ENCODE peak calls at places on chromosome 20, in four cellular contexts. Y is H1, G is GM12878, F is HepG2. L is an unnamed sample.

GRCh38 chr20:21278829-21279228 is 24.3 kb upstream of the XRN2 start:
- DNase-seq in G (no peak), Y (no peak), F (no peak), L (no peak)

GRCh38 chr20:1418335-1418734 is 25.5 kb upstream of the FKBP1A start:
- DNase-seq in G (no peak), F (no peak), Y (no peak), L (no peak)

GRCh38 chr20:1338096-1338495 is 9.2 kb upstream of the SDCBP2 start:
- DNase-seq in F (no peak), G (no peak), Y (peak), L (no peak)

GRCh38 chr20:62136283-62137091 is 6.7 kb downstream of the PSMA7 start:
- DNase-seq in Y (no peak), G (no peak), F (peak), L (peak)

GRCh38 chr20:48717095-48717958 is 110.5 kb downstream of the PREX1 start:
- DNase-seq in Y (no peak), G (peak), F (no peak), L (no peak)

GRCh38 chr20:62924567-62925419 is 1.5 kb downstream of the DIDO1 start:
- DNase-seq in G (no peak), F (peak), Y (no peak), L (no peak)

GRCh38 chr20:3786126-3786484 is 435 bp downstream of the CENPB start:
- DNase-seq in F (no peak), Y (peak), G (no peak), L (peak)

GRCh38 chr20:62702886-62703852 is 5.5 kb upstream of the NTSR1 start:
- DNase-seq in G (no peak), Y (no peak), F (peak), L (no peak)

GRCh38 chr20:59081036-59081435 is 38.5 kb upstream of the PRELID3B start:
- DNase-seq in Y (no peak), F (no peak), G (no peak), L (no peak)

GRCh38 chr20:59078231-59078630 is 35.6 kb upstream of the PRELID3B start:
- DNase-seq in Y (no peak), F (no peak), G (no peak), L (no peak)

GRCh38 chr20:59082981-59083380 is 40.4 kb upstream of the PRELID3B start:
- DNase-seq in G (no peak), Y (no peak), F (no peak), L (no peak)

GRCh38 chr20:59084041-59084841 is 41.7 kb upstream of the PRELID3B start:
- DNase-seq in G (no peak), F (no peak), Y (no peak), L (no peak)

GRCh38 chr20:59082077-59082740 is 39.6 kb upstream of the PRELID3B start:
- DNase-seq in F (peak), G (no peak), Y (no peak), L (peak)
- TF ChIP-seq SP1 in F (no peak), G (no peak), Y (no peak), L (no peak)

GRCh38 chr20:53163486-53163885 is 191.3 kb downstream of the TSHZ2 start:
- DNase-seq in Y (no peak), G (no peak), F (no peak), L (no peak)
- TF ChIP-seq SUZ12 in Y (no peak), G (no peak), F (no peak), L (no peak)

GRCh38 chr20:10674684-10675455 is 1.1 kb upstream of the JAG1 start:
- DNase-seq in G (no peak), Y (peak), F (peak), L (peak)
- TF ChIP-seq SP1 in G (no peak), Y (no peak), F (no peak), L (no peak)

DNA sequence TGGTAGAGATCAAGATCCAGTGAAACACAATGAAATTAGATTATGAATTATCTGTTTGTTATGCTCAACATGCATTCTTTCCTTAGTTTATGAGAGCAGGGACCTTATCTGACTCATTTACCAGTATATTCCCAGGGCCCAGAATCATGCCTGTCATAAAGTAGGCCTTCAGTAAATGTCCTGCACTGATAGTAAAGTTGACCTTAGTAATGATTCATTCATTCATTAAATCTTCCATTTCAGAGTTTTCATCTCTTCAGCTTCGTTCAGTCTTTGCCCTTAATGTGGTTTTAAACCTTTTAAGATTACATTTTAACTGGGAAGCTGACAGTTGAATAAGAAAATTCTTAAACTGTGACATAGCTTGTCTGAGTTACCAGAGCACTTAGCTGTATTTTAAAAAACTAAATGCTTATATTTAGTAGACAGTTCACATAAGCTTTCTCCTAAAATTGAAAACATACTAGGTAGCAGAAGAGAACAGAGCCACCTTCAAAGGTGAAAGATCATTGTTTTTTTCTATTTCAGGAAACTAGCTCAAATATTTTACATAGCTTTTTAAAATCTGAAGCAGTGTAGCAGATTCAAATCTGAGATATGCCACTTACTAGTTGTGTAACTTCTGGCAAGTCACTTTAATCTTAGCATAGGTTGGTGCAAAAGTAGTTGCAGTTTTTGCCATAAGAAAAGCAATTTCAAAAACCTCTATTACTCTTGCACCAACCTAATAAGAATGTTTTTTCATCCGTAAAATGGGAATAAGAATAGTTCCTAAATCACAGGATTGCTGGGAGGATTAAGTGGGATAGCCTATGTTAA is 41.4 kb downstream of the MCM8 start:
- DNase-seq in F (no peak), G (no peak), Y (no peak), L (no peak)
- TF ChIP-seq SUZ12 in F (no peak), G (no peak), Y (no peak), L (no peak)

GRCh38 chr20:44650777-44651493 is 564 bp downstream of the ADA start:
- DNase-seq in F (no peak), Y (no peak), G (no peak), L (no peak)
- TF ChIP-seq SP1 in F (no peak), Y (no peak), G (no peak), L (no peak)

GRCh38 chr20:11101243-11101642 is 427.4 kb upstream of the JAG1 start:
- DNase-seq in F (no peak), Y (no peak), G (no peak), L (no peak)
- TF ChIP-seq SUZ12 in F (no peak), Y (no peak), G (no peak), L (no peak)